ENCODE peak calls at places on chromosome 2, in ten cellular contexts. B is T-helper 2 cell, J is RCC 7860, N is RKO, L is fibroblast of the conjunctiva, Z is AG10803, P is cardiac muscle cell, H is GM12865, V is left lung, W is midbrain. C is an unnamed sample.

GRCh38 chr2:73516033-73516432 is 126.2 kb downstream of the NAT8 start:
- DNase-seq in L (no peak), Z (no peak), V (no peak), B (no peak), J (no peak), W (no peak), P (no peak), H (no peak), N (peak; percentile 18), C (no peak)

GRCh38 chr2:236862961-236863728 is 222.5 kb upstream of the COPS8 start:
- DNase-seq in P (no peak), W (no peak), B (no peak), Z (peak; percentile 98), H (peak; percentile 31), J (peak; percentile 94), L (peak; percentile 64), V (no peak), N (no peak), C (peak; percentile 27)

GRCh38 chr2:232230557-232230956 is 148.0 kb upstream of the ALPP start:
- DNase-seq in B (no peak), N (no peak), H (peak; percentile 57), L (peak; percentile 1), P (peak; percentile 68), V (no peak), W (no peak), J (no peak), Z (no peak), C (peak; percentile 27)

GRCh38 chr2:27177441-27178351 is 28.9 kb downstream of the TCF23 start:
- DNase-seq in N (no peak), P (no peak), J (no peak), V (no peak), Z (no peak), H (no peak), W (no peak), L (no peak), B (no peak), C (no peak)

GRCh38 chr2:102604754-102605153 is 14.6 kb upstream of the SLC9A2 start:
- DNase-seq in J (no peak), Z (no peak), H (peak; percentile 29), N (no peak), W (no peak), V (no peak), P (no peak), L (no peak), B (no peak), C (no peak)

GRCh38 chr2:168165418-168165817 is 82.0 kb downstream of the STK39 start:
- DNase-seq in P (no peak), L (peak; percentile 76), W (no peak), Z (peak; percentile 59), V (no peak), J (no peak), N (no peak), B (no peak), H (no peak), C (no peak)

GRCh38 chr2:142285480-142285879 is 154.7 kb upstream of the LRP1B start:
- DNase-seq in B (no peak), J (no peak), P (no peak), Z (no peak), W (no peak), N (no peak), H (no peak), V (no peak), L (no peak), C (no peak)

GRCh38 chr2:122670932-122671331 is 915.5 kb downstream of the TSN start:
- DNase-seq in Z (no peak), V (no peak), L (no peak), H (no peak), W (no peak), B (no peak), N (no peak), P (no peak), J (no peak), C (no peak)

GRCh38 chr2:161077367-161078210 is 82.6 kb upstream of the TANK start:
- DNase-seq in J (no peak), V (peak; percentile 38), Z (peak; percentile 29), B (peak; percentile 74), W (no peak), P (no peak), L (no peak), H (peak; percentile 88), N (peak; percentile 13), C (peak; percentile 31)

GRCh38 chr2:219798430-219798829 is 171.0 kb downstream of the SLC4A3 start:
- DNase-seq in W (no peak), J (no peak), Z (no peak), H (no peak), L (no peak), V (no peak), N (no peak), B (no peak), P (no peak), C (no peak)

GRCh38 chr2:237943395-237944094 is 23.3 kb upstream of the UBE2F start:
- DNase-seq in N (no peak), V (no peak), H (no peak), J (no peak), Z (no peak), B (no peak), P (no peak), L (no peak), W (peak; percentile 39), C (no peak)

GRCh38 chr2:157413342-157414035 is 30.4 kb downstream of the CYTIP start:
- DNase-seq in N (no peak), H (peak; percentile 92), B (peak; percentile 81), J (no peak), L (no peak), P (no peak), Z (no peak), W (no peak), V (no peak), C (peak; percentile 43)

GRCh38 chr2:157302492-157303099 is 23.0 kb downstream of the ERMN start:
- DNase-seq in J (peak; percentile 39), N (peak; percentile 63), P (peak; percentile 80), Z (peak; percentile 50), B (peak; percentile 35), H (peak; percentile 51), W (peak; percentile 86), V (no peak), L (peak; percentile 20), C (peak; percentile 34)

GRCh38 chr2:227460079-227460485 is 11.9 kb upstream of the AGFG1 start:
- DNase-seq in H (peak; percentile 83), P (no peak), J (peak; percentile 85), Z (peak; percentile 65), W (no peak), L (no peak), V (no peak), N (peak; percentile 44), B (peak; percentile 55), C (peak; percentile 46)

GRCh38 chr2:182941121-182941713 is 74.8 kb upstream of the FRZB start:
- DNase-seq in H (no peak), Z (no peak), V (no peak), W (no peak), N (no peak), P (no peak), B (no peak), L (no peak), J (no peak), C (no peak)

GRCh38 chr2:96404446-96405373 is 69.1 kb downstream of the NCAPH start:
- DNase-seq in J (no peak), V (peak; percentile 52), B (no peak), L (no peak), W (peak; percentile 34), Z (no peak), P (no peak), N (no peak), H (no peak), C (no peak)

GRCh38 chr2:47225061-47225783 is 70.1 kb upstream of the STPG4 start:
- DNase-seq in B (no peak), P (peak; percentile 75), H (no peak), L (peak; percentile 84), V (no peak), W (no peak), N (peak; percentile 19), J (peak; percentile 97), Z (peak; percentile 88), C (no peak)

GRCh38 chr2:30277582-30277981 is 46.2 kb downstream of the LBH start:
- DNase-seq in J (no peak), H (no peak), P (no peak), W (no peak), Z (no peak), L (no peak), B (no peak), V (no peak), N (no peak), C (no peak)

GRCh38 chr2:30273574-30273929 is 42.2 kb downstream of the LBH start:
- DNase-seq in Z (no peak), B (no peak), W (no peak), P (no peak), V (no peak), N (no peak), L (no peak), H (no peak), J (no peak), C (no peak)

GRCh38 chr2:150076281-150076680 is 411.2 kb downstream of the RND3 start:
- DNase-seq in H (no peak), V (no peak), L (no peak), N (peak; percentile 32), P (no peak), Z (peak; percentile 55), J (peak; percentile 69), B (no peak), W (no peak), C (no peak)